ENCODE peak calls at places on chromosome 19, in eight cellular contexts. E is LoVo; G is CD4-positive, CD25-positive, alpha-beta regulatory T cell; Y is NCI-H1048; N is breast epithelium; V is activated naive CD4-positive, alpha-beta T cell; H is GF-D8; Z is HFFc6. S is an unnamed sample.
A peak's percentile ranks its signal among the peaks of the same experiment; 100 is the strongest.

GRCh38 chr19:49746206-49746958 is 16.7 kb downstream of the TSKS start:
- DNase-seq in E (no peak), G (peak; percentile 30), Y (peak; percentile 82), N (no peak), V (peak; percentile 18), H (no peak), Z (no peak), S (peak; percentile 11)

GRCh38 chr19:10769533-10770491 is 51.9 kb downstream of the DNM2 start:
- DNase-seq in E (no peak), G (no peak), Y (no peak), N (no peak), V (no peak), H (no peak), Z (peak; percentile 7), S (no peak)

GRCh38 chr19:48772503-48772953 is 17.2 kb downstream of the FGF21 start:
- DNase-seq in E (no peak), G (no peak), Y (no peak), N (peak; percentile 64), V (no peak), H (no peak), Z (no peak), S (no peak)

GRCh38 chr19:7172794-7173193 is 103.3 kb downstream of the ZNF557 start:
- DNase-seq in E (no peak), G (no peak), Y (no peak), N (no peak), V (no peak), H (no peak), Z (no peak), S (no peak)

GRCh38 chr19:16860118-16860517 is 28.7 kb upstream of the F2RL3 start:
- DNase-seq in E (no peak), G (no peak), Y (no peak), N (no peak), V (no peak), H (no peak), Z (no peak), S (no peak)

GRCh38 chr19:22606954-22607652 is 27.0 kb upstream of the ZNF492 start:
- DNase-seq in E (no peak), G (no peak), Y (no peak), N (no peak), V (no peak), H (no peak), Z (no peak), S (no peak)

GRCh38 chr19:7720351-7720750 is 11.6 kb downstream of the CLEC4G start:
- DNase-seq in E (no peak), G (no peak), Y (no peak), N (no peak), V (no peak), H (no peak), Z (no peak), S (no peak)

GRCh38 chr19:33811246-33811645 is 14.6 kb downstream of the KCTD15 start:
- DNase-seq in E (no peak), G (no peak), Y (no peak), N (no peak), V (no peak), H (no peak), Z (no peak), S (no peak)

GRCh38 chr19:46944918-46945628 is 74.6 kb upstream of the NPAS1 start:
- DNase-seq in E (no peak), G (no peak), Y (no peak), N (no peak), V (no peak), H (no peak), Z (peak; percentile 55), S (no peak)

GRCh38 chr19:32404213-32404938 is 1.2 kb upstream of the DPY19L3 start:
- DNase-seq in E (no peak), G (no peak), Y (no peak), N (no peak), V (no peak), H (no peak), Z (no peak), S (no peak)

GRCh38 chr19:56091066-56091490 is 30.0 kb downstream of the ZNF787 start:
- DNase-seq in E (no peak), G (no peak), Y (no peak), N (no peak), V (no peak), H (no peak), Z (peak; percentile 9), S (no peak)

GRCh38 chr19:54207908-54208783 is 7.5 kb downstream of the RPS9 start:
- DNase-seq in E (no peak), G (no peak), Y (no peak), N (no peak), V (no peak), H (peak; percentile 100), Z (no peak), S (no peak)

GRCh38 chr19:54316746-54317107 is 3.8 kb upstream of the LILRA5 start:
- DNase-seq in E (no peak), G (no peak), Y (no peak), N (no peak), V (no peak), H (no peak), Z (no peak), S (no peak)

GRCh38 chr19:45146251-45146650 is 14.5 kb downstream of the NKPD1 start:
- DNase-seq in E (no peak), G (no peak), Y (no peak), N (no peak), V (no peak), H (no peak), Z (no peak), S (no peak)

GRCh38 chr19:21709464-21709863 is 57.9 kb downstream of the ZNF100 start:
- DNase-seq in E (no peak), G (no peak), Y (no peak), N (no peak), V (no peak), H (no peak), Z (no peak), S (no peak)

GRCh38 chr19:48511800-48512503 is at the start of gene LMTK3:
- DNase-seq in E (no peak), G (peak; percentile 81), Y (no peak), N (no peak), V (peak; percentile 78), H (no peak), Z (no peak), S (peak; percentile 61)

GRCh38 chr19:38663957-38664502 is 16.6 kb downstream of the ACTN4 start:
- DNase-seq in E (no peak), G (no peak), Y (no peak), N (peak; percentile 79), V (no peak), H (peak; percentile 70), Z (no peak), S (no peak)

GRCh38 chr19:17079710-17080440 is 4.3 kb downstream of the MYO9B start:
- DNase-seq in E (no peak), G (peak; percentile 53), Y (no peak), N (peak; percentile 66), V (no peak), H (no peak), Z (peak; percentile 99), S (peak; percentile 48)

GRCh38 chr19:45254044-45254531 is 3.0 kb downstream of the MARK4 start:
- DNase-seq in E (no peak), G (no peak), Y (no peak), N (no peak), V (no peak), H (no peak), Z (no peak), S (no peak)

GRCh38 chr19:21789761-21790160 is 22.4 kb upstream of the ZNF100 start:
- DNase-seq in E (no peak), G (no peak), Y (no peak), N (no peak), V (no peak), H (no peak), Z (no peak), S (no peak)